ENCODE peak calls at places on chromosome 20, in eight cellular contexts. Y is mesendoderm; K is aorta; H is T-helper 1 cell; L is activated T-cell treated with anti-CD3 and anti-CD28 coated beads, Interleukin-2, amount 50 U/mL, for 48 hours; O is ecto neural progenitor cell; E is HCEC 1CT; A is cardiac fibroblast. T is an unnamed sample.

GRCh38 chr20:41245086-41245707 is 72.3 kb downstream of the ZHX3 start:
- DNase-seq in Y (no peak), K (no peak), H (no peak), L (no peak), O (no peak), E (peak; percentile 24), A (peak; percentile 65), T (peak; percentile 68)

GRCh38 chr20:63857751-63858392 is 3.4 kb upstream of the ABHD16B start:
- DNase-seq in Y (no peak), K (no peak), H (no peak), L (no peak), O (peak; percentile 46), E (peak; percentile 87), A (peak; percentile 37), T (no peak)

GRCh38 chr20:51258582-51259175 is 235.8 kb upstream of the KCNG1 start:
- DNase-seq in Y (peak; percentile 86), K (no peak), H (no peak), L (no peak), O (no peak), E (no peak), A (no peak), T (no peak)

GRCh38 chr20:5890773-5891441 is 59.4 kb downstream of the TRMT6 start:
- DNase-seq in Y (no peak), K (no peak), H (no peak), L (no peak), O (no peak), E (no peak), A (no peak), T (no peak)

GRCh38 chr20:31720486-31721407 is 1.9 kb downstream of the BCL2L1 start:
- DNase-seq in Y (peak; percentile 37), K (no peak), H (no peak), L (peak; percentile 61), O (no peak), E (no peak), A (no peak), T (peak; percentile 32)

GRCh38 chr20:37305839-37306238 is 16.4 kb downstream of the MANBAL start:
- DNase-seq in Y (no peak), K (no peak), H (no peak), L (no peak), O (no peak), E (no peak), A (no peak), T (no peak)

GRCh38 chr20:39706089-39706721 is 744.1 kb downstream of the DHX35 start:
- DNase-seq in Y (no peak), K (no peak), H (no peak), L (no peak), O (no peak), E (no peak), A (no peak), T (no peak)

GRCh38 chr20:13141541-13141940 is 79.5 kb upstream of the ISM1 start:
- DNase-seq in Y (no peak), K (no peak), H (no peak), L (no peak), O (no peak), E (no peak), A (no peak), T (no peak)

GRCh38 chr20:56504373-56505005 is 20.1 kb upstream of the FAM209A start:
- DNase-seq in Y (peak; percentile 16), K (no peak), H (no peak), L (peak; percentile 30), O (no peak), E (no peak), A (no peak), T (peak; percentile 80)

GRCh38 chr20:25543068-25543467 is 42.3 kb downstream of the NINL start:
- DNase-seq in Y (no peak), K (no peak), H (no peak), L (no peak), O (no peak), E (peak; percentile 66), A (peak; percentile 41), T (no peak)

GRCh38 chr20:63657937-63658748 is at the start of gene RTEL1:
- DNase-seq in Y (peak; percentile 95), K (peak; percentile 96), H (peak; percentile 68), L (peak; percentile 98), O (peak; percentile 93), E (peak; percentile 90), A (peak; percentile 96), T (peak; percentile 99)

GRCh38 chr20:31988430-31989015 is 20.6 kb downstream of the XKR7 start:
- DNase-seq in Y (no peak), K (no peak), H (no peak), L (no peak), O (no peak), E (no peak), A (no peak), T (no peak)

GRCh38 chr20:11411765-11412164 is 505.9 kb upstream of the BTBD3 start:
- DNase-seq in Y (no peak), K (no peak), H (no peak), L (no peak), O (no peak), E (no peak), A (no peak), T (no peak)

GRCh38 chr20:45176526-45176925 is 1.8 kb downstream of the PI3 start:
- DNase-seq in Y (no peak), K (no peak), H (no peak), L (no peak), O (no peak), E (no peak), A (no peak), T (no peak)

GRCh38 chr20:18007534-18008292 is 38.9 kb downstream of the MGME1 start:
- DNase-seq in Y (no peak), K (peak; percentile 55), H (no peak), L (no peak), O (no peak), E (no peak), A (peak; percentile 33), T (no peak)

GRCh38 chr20:45890077-45890996 is 671 bp downstream of the NEURL2 start:
- DNase-seq in Y (peak; percentile 90), K (peak; percentile 90), H (no peak), L (peak; percentile 72), O (peak; percentile 91), E (peak; percentile 54), A (peak; percentile 87), T (peak; percentile 93)